ENCODE peak calls at places on chromosomes 6 and 20, in six cellular contexts. J is psoas muscle; O is activated T-cell treated with anti-CD3 and anti-CD28 coated beads, Interleukin-2, amount 50 U/mL, for 4 hours; P is progenitor cell of endocrine pancreas; I is ascending aorta; Z is RPMI7951. T is an unnamed sample.

GRCh38 chr6:170107606-170108222 is 183.2 kb downstream of the DLL1 start:
- DNase-seq in I (peak; percentile 38), O (no peak), P (no peak), Z (no peak), J (peak; percentile 34), T (no peak)

GRCh38 chr6:129252377-129253071 is 369.6 kb downstream of the LAMA2 start:
- DNase-seq in Z (no peak), P (no peak), I (no peak), J (no peak), O (no peak), T (no peak)

GRCh38 chr6:25053875-25054371 is 118.2 kb upstream of the RIPOR2 start:
- DNase-seq in Z (peak; percentile 63), J (no peak), I (no peak), P (no peak), O (no peak), T (no peak)

GRCh38 chr6:53912661-53913060 is 117.9 kb downstream of the LRRC1 start:
- DNase-seq in I (no peak), J (no peak), O (no peak), Z (peak; percentile 6), P (no peak), T (no peak)

GRCh38 chr6:41546475-41546865 is 289 bp downstream of the FOXP4 start:
- DNase-seq in P (no peak), I (no peak), Z (no peak), J (no peak), O (no peak), T (no peak)

GRCh38 chr6:12698298-12698697 is 18.3 kb upstream of the PHACTR1 start:
- DNase-seq in J (no peak), O (no peak), Z (no peak), P (no peak), I (no peak), T (no peak)

GRCh38 chr6:71460933-71461332 is 172.3 kb downstream of the OGFRL1 start:
- DNase-seq in J (no peak), I (no peak), P (no peak), Z (peak; percentile 43), O (no peak), T (no peak)

GRCh38 chr6:26358511-26358981 is 6.5 kb upstream of the BTN3A2 start:
- DNase-seq in P (no peak), O (no peak), J (no peak), Z (no peak), I (no peak), T (no peak)

GRCh38 chr20:57440678-57441509 is 49.7 kb downstream of the RBM38 start:
- DNase-seq in I (peak; percentile 95), J (peak; percentile 93), O (no peak), Z (no peak), P (no peak), T (no peak)

GRCh38 chr20:51579137-51579536 is 36.6 kb upstream of the NFATC2 start:
- DNase-seq in O (no peak), Z (peak; percentile 94), P (no peak), J (no peak), I (no peak), T (no peak)

GRCh38 chr6:55941713-55942112 is 66.3 kb upstream of the BMP5 start:
- DNase-seq in J (no peak), I (no peak), O (no peak), P (no peak), Z (no peak), T (no peak)

GRCh38 chr6:138001750-138002349 is 105.4 kb downstream of the PERP start:
- DNase-seq in J (no peak), P (no peak), O (peak; percentile 59), Z (peak; percentile 42), I (peak; percentile 69), T (peak; percentile 77)

GRCh38 chr6:16440656-16441212 is 202.3 kb downstream of the GMPR start:
- DNase-seq in O (no peak), Z (no peak), I (no peak), J (no peak), P (no peak), T (no peak)

GRCh38 chr20:44157061-44157460 is 29.9 kb downstream of the JPH2 start:
- DNase-seq in I (no peak), J (no peak), Z (no peak), O (no peak), P (no peak), T (no peak)

GRCh38 chr20:11783102-11783861 is 134.4 kb upstream of the BTBD3 start:
- DNase-seq in J (no peak), I (no peak), Z (no peak), O (no peak), P (no peak), T (no peak)